ENCODE peak calls at places on chromosomes 16 and 17, in four cellular contexts. I is GM12878, B is K562, L is HepG2. G is an unnamed sample.

GRCh38 chr17:82016061-82016874 is 6.4 kb downstream of the CENPX start:
- DNase-seq in I (no peak), B (no peak), L (no peak), G (no peak)

GRCh38 chr16:81505011-81505660 is 60.5 kb downstream of the CMIP start:
- DNase-seq in I (peak; percentile 72), B (peak; percentile 96), L (no peak), G (peak; percentile 27)

GRCh38 chr17:60901806-60902205 is 224.2 kb downstream of the BCAS3 start:
- DNase-seq in I (no peak), B (no peak), L (no peak), G (no peak)

GRCh38 chr16:25110392-25110947 is 1.1 kb upstream of the LCMT1 start:
- DNase-seq in I (no peak), B (no peak), L (no peak), G (no peak)

GRCh38 chr17:70521821-70522256 is 352.5 kb downstream of the KCNJ2 start:
- DNase-seq in I (no peak), B (no peak), L (no peak), G (no peak)

GRCh38 chr17:83058478-83059167 is 20.8 kb upstream of the METRNL start:
- DNase-seq in I (no peak), B (no peak), L (no peak), G (no peak)

GRCh38 chr16:66070140-66070887 is 296.2 kb upstream of the CDH5 start:
- DNase-seq in I (no peak), B (no peak), L (no peak), G (no peak)

GRCh38 chr16:8959921-8960787 is 3.6 kb downstream of the USP7 start:
- DNase-seq in I (no peak), B (no peak), L (peak; percentile 98), G (no peak)

GRCh38 chr17:7717756-7718350 is 309 bp downstream of the DNAH2 start:
- DNase-seq in I (no peak), B (no peak), L (no peak), G (no peak)

GRCh38 chr16:4972938-4973587 is 14.9 kb downstream of the SEC14L5 start:
- DNase-seq in I (no peak), B (no peak), L (no peak), G (no peak)

GRCh38 chr16:8736123-8736680 is 61.2 kb downstream of the TMEM186 start:
- DNase-seq in I (no peak), B (no peak), L (no peak), G (no peak)

GRCh38 chr17:29010129-29010528 is 4.3 kb upstream of the SEZ6 start:
- DNase-seq in I (no peak), B (no peak), L (no peak), G (no peak)

DNA sequence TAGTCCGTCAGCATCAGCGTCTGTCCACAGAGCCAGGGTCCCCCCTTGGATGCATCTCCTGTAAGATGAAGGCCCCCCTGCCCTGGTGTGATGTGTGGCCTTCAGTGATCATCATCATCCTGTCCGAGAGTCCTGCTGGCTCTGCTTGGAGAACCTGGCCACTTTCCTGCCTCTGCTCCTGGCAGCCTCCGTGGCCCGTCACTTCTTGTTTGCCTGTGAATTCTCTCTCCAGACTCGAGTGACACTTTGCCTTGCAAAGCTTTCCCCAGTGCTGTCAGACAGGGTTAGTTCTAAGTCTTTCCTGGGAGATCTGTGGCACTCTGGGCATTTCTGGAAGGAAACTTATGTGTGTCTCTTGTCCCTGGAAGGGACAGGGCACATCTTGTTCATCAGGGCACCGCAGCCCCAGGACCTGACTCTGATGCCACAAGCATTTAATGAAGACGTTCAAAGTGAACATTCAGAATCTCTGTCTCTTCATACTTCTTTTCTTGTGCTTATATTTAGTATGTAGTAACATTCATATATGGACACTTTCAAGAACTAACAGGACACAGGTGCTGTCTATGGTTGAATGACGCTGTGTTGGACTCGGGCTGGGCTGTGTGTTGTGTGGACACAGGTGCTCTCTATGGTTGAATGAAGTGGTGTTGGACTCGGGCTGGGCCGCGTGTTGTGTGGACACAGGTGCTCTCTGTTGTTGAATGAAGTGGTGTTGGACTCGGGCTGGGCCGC is 68.5 kb downstream of the RPTOR start:
- DNase-seq in I (no peak), B (no peak), L (no peak), G (no peak)
- TF ChIP-seq BHLHE40 in I (no peak), B (no peak), L (no peak), G (no peak)

GRCh38 chr17:77968788-77969187 is 10.3 kb downstream of the TNRC6C start:
- DNase-seq in I (no peak), B (no peak), L (no peak), G (no peak)
- TF ChIP-seq FOXM1 in I (no peak), B (no peak), L (no peak), G (no peak)

GRCh38 chr17:14387036-14387435 is 86.2 kb downstream of the HS3ST3B1 start:
- DNase-seq in I (no peak), B (no peak), L (no peak), G (no peak)

DNA sequence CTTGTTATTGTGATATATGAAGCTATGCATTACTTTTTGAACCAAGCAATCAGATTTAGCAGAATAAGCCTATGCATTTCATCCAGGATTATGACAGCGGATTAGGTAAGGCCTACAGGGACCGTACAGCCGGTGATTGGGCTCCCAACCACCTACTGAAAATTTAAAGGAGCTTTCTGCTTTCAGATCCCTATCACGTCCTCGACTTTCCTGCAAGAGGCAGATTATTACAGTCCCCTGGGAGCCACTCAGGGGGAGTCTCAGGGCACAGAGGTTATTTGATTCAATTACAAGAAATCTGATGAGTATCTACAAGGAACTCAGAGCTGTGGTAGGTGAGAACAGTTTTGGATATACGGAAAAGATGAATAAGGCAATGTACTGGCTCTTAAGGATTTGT is 80.7 kb downstream of the HS3ST3B1 start:
- DNase-seq in I (no peak), B (no peak), L (no peak), G (no peak)
- TF ChIP-seq SP1 in I (no peak), B (no peak), L (no peak), G (no peak)

GRCh38 chr17:43418441-43419374 is 19.9 kb downstream of the ARL4D start:
- DNase-seq in I (no peak), B (no peak), L (peak; percentile 56), G (peak; percentile 39)
- TF ChIP-seq BHLHE40 in I (no peak), B (peak; percentile 4), L (peak; percentile 6), G (no peak)